ENCODE peak calls at places on chromosomes 13 and 19, in eight cellular contexts. E is thoracic aorta, M is neuronal stem cell, Z is ascending aorta, R is cardiac muscle cell, B is heart left ventricle, D is KBM-7, A is epithelial cell of esophagus. V is an unnamed sample.

GRCh38 chr19:28505933-28506332 is 707.0 kb downstream of the UQCRFS1 start:
- DNase-seq in Z (no peak), D (no peak), B (no peak), E (no peak), M (no peak), A (no peak), R (no peak), V (no peak)

GRCh38 chr19:4976412-4977298 is 7.7 kb downstream of the KDM4B start:
- DNase-seq in R (peak; percentile 99), D (peak; percentile 96), M (no peak), E (peak; percentile 59), B (peak; percentile 86), Z (peak; percentile 90), A (peak; percentile 93), V (peak; percentile 93)

GRCh38 chr13:102386461-102386860 is 15.4 kb downstream of the FGF14 start:
- DNase-seq in A (no peak), R (no peak), D (no peak), E (no peak), Z (no peak), M (no peak), B (no peak), V (no peak)

GRCh38 chr13:89550842-89551422 is 1796.6 kb upstream of the MIR17HG start:
- DNase-seq in B (no peak), Z (no peak), E (no peak), A (peak; percentile 76), D (no peak), M (no peak), R (no peak), V (peak; percentile 91)

GRCh38 chr13:78176880-78177279 is 258.2 kb upstream of the EDNRB start:
- DNase-seq in Z (no peak), R (no peak), E (no peak), A (no peak), B (no peak), D (no peak), M (no peak), V (no peak)

GRCh38 chr19:18650048-18650435 is 13.2 kb downstream of the KLHL26 start:
- DNase-seq in R (peak; percentile 68), D (no peak), E (no peak), A (no peak), Z (peak; percentile 84), M (no peak), B (no peak), V (no peak)

GRCh38 chr19:32858559-32858958 is 11.0 kb downstream of the SLC7A9 start:
- DNase-seq in R (no peak), E (no peak), M (no peak), Z (no peak), A (no peak), D (no peak), B (no peak), V (no peak)

GRCh38 chr13:104105418-104106355 is 1039.5 kb upstream of the SLC10A2 start:
- DNase-seq in R (no peak), M (no peak), D (no peak), A (no peak), E (no peak), Z (no peak), B (no peak), V (peak; percentile 52)

GRCh38 chr19:6769006-6769637 is 1.9 kb upstream of the SH2D3A start:
- DNase-seq in B (no peak), E (no peak), D (peak; percentile 80), R (peak; percentile 44), Z (no peak), M (no peak), A (peak; percentile 28), V (no peak)

GRCh38 chr13:31639443-31640163 is 99.7 kb upstream of the RXFP2 start:
- DNase-seq in Z (no peak), M (no peak), E (no peak), R (peak; percentile 33), B (no peak), D (no peak), A (no peak), V (no peak)

GRCh38 chr19:14661372-14661924 is 13.2 kb downstream of the ADGRE3 start:
- DNase-seq in A (no peak), E (no peak), D (peak; percentile 80), Z (no peak), M (no peak), B (no peak), R (no peak), V (no peak)

GRCh38 chr13:34750078-34750703 is 191.9 kb upstream of the NBEA start:
- DNase-seq in R (peak; percentile 66), M (peak; percentile 20), B (peak; percentile 33), A (no peak), D (no peak), Z (no peak), E (no peak), V (peak; percentile 36)

GRCh38 chr13:35621989-35622388 is 145.5 kb upstream of the MAB21L1 start:
- DNase-seq in R (peak; percentile 24), A (peak; percentile 77), B (no peak), Z (no peak), E (no peak), D (no peak), M (no peak), V (peak; percentile 38)

GRCh38 chr13:107906131-107906530 is 309.2 kb downstream of the LIG4 start:
- DNase-seq in M (no peak), E (no peak), R (no peak), D (peak; percentile 3), A (no peak), Z (no peak), B (no peak), V (no peak)

GRCh38 chr19:912181-913079 is 589 bp downstream of the R3HDM4 start:
- DNase-seq in R (peak; percentile 42), B (no peak), D (no peak), M (no peak), E (no peak), Z (no peak), A (peak; percentile 24), V (no peak)

GRCh38 chr13:113404723-113405471 is 41.0 kb upstream of the GRTP1 start:
- DNase-seq in Z (peak; percentile 58), E (no peak), D (no peak), B (peak; percentile 32), R (no peak), A (no peak), M (no peak), V (no peak)

GRCh38 chr19:3557461-3558248 is at the start of gene MFSD12:
- DNase-seq in A (peak; percentile 96), M (peak; percentile 91), E (peak; percentile 78), D (peak; percentile 92), R (peak; percentile 95), Z (peak; percentile 96), B (peak; percentile 96), V (peak; percentile 88)

GRCh38 chr19:36950335-36951119 is 34.4 kb downstream of the ZNF568 start:
- DNase-seq in R (no peak), A (no peak), E (no peak), M (no peak), B (no peak), D (peak; percentile 4), Z (no peak), V (no peak)

GRCh38 chr13:34011552-34012085 is 193.7 kb downstream of the RFC3 start:
- DNase-seq in Z (no peak), D (no peak), A (peak; percentile 40), M (no peak), E (no peak), R (no peak), B (no peak), V (no peak)

GRCh38 chr13:51262501-51263211 is 40.5 kb downstream of the FAM124A start:
- DNase-seq in E (no peak), Z (no peak), D (no peak), A (no peak), B (no peak), R (no peak), M (no peak), V (no peak)

GRCh38 chr19:49014123-49014869 is 2.6 kb downstream of the LHB start:
- DNase-seq in E (no peak), R (no peak), A (peak; percentile 66), B (no peak), D (no peak), Z (no peak), M (no peak), V (no peak)

GRCh38 chr19:3434630-3435553 is 45.4 kb downstream of the SMIM24 start:
- DNase-seq in E (peak; percentile 91), Z (peak; percentile 97), D (peak; percentile 94), A (peak; percentile 96), M (peak; percentile 94), R (peak; percentile 98), B (peak; percentile 98), V (peak; percentile 81)

GRCh38 chr13:77565635-77566034 is 30.1 kb downstream of the SCEL start:
- DNase-seq in B (no peak), M (peak; percentile 3), R (peak; percentile 58), Z (no peak), D (peak; percentile 53), E (no peak), A (peak; percentile 61), V (peak; percentile 52)

V was measured in renal cortical epithelial cell.